ENCODE peak calls at places on chromosomes 7 and 10, in eight cellular contexts. Z, Y, V, Q, I, T, G and B are unnamed samples.

GRCh38 chr7:97024209-97025129 is at the start of gene DLX5:
- DNase-seq in Z (peak; percentile 15), Y (peak; percentile 87), V (no peak), Q (no peak), I (peak; percentile 95), T (no peak), G (peak; percentile 5), B (no peak)

GRCh38 chr7:112283382-112283910 is 77.0 kb downstream of the ZNF277 start:
- DNase-seq in Z (no peak), Y (no peak), V (no peak), Q (no peak), I (no peak), T (no peak), G (no peak), B (no peak)

GRCh38 chr10:37711617-37712488 is 145.6 kb downstream of the ZNF248 start:
- DNase-seq in Z (no peak), Y (no peak), V (no peak), Q (no peak), I (no peak), T (no peak), G (no peak), B (no peak)

GRCh38 chr7:64101126-64101942 is 56.1 kb downstream of the ZNF727 start:
- DNase-seq in Z (no peak), Y (no peak), V (no peak), Q (no peak), I (no peak), T (no peak), G (no peak), B (no peak)

GRCh38 chr10:16381083-16381482 is 55.7 kb upstream of the PTER start:
- DNase-seq in Z (no peak), Y (no peak), V (no peak), Q (peak; percentile 94), I (no peak), T (no peak), G (no peak), B (no peak)

GRCh38 chr10:61160253-61160652 is 216.3 kb upstream of the RHOBTB1 start:
- DNase-seq in Z (no peak), Y (no peak), V (peak; percentile 19), Q (no peak), I (no peak), T (no peak), G (no peak), B (no peak)

GRCh38 chr7:24075426-24075810 is 208.6 kb upstream of the NPY start:
- DNase-seq in Z (no peak), Y (no peak), V (no peak), Q (peak; percentile 82), I (no peak), T (no peak), G (no peak), B (no peak)

GRCh38 chr7:143284591-143285453 is at the start of gene TMEM139:
- DNase-seq in Z (no peak), Y (peak; percentile 67), V (no peak), Q (peak; percentile 70), I (peak; percentile 92), T (no peak), G (no peak), B (no peak)

GRCh38 chr10:80856186-80856585 is 318.5 kb downstream of the SH2D4B start:
- DNase-seq in Z (no peak), Y (no peak), V (no peak), Q (no peak), I (no peak), T (no peak), G (no peak), B (no peak)

GRCh38 chr10:92891885-92892705 is 43.8 kb downstream of the EXOC6 start:
- DNase-seq in Z (peak; percentile 79), Y (no peak), V (peak; percentile 77), Q (peak; percentile 95), I (peak; percentile 45), T (no peak), G (peak; percentile 80), B (peak; percentile 83)

GRCh38 chr10:130834170-130834569 is 477.4 kb downstream of the TCERG1L start:
- DNase-seq in Z (no peak), Y (no peak), V (no peak), Q (no peak), I (peak; percentile 16), T (no peak), G (no peak), B (no peak)

DNA sequence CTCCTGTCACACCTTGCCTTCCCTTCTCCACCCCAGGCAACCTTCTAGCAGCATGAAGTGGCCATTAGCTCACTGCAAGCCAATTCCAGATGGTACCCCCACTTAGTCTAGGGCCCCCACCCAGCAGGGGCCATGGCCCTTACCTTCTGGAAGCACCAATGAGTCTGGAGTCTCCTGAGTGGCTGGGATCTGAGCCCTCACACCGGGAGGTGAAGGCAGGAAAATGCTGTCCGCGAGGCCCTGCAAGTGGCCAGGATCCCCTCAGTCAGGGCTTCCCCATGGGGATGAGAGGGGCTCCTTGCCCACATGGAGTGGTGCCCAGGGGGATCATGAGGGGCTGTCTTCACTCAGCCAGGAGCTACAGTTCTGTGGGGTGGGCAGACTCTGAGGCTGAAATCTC is 4.6 kb downstream of the AQP1 start:
- DNase-seq in Z (no peak), Y (no peak), V (no peak), Q (no peak), I (no peak), T (no peak), G (no peak), B (no peak)
- H3K27ac ChIP-seq in Z (no peak overlapping the region), Y (no peak overlapping the region), V (no peak overlapping the region), Q (peak overlapping the region; percentile 74), I (no peak overlapping the region), T (no peak overlapping the region), G (no peak overlapping the region), B (no peak overlapping the region)

GRCh38 chr10:30887839-30888238 is 143.8 kb downstream of the ZNF438 start:
- DNase-seq in Z (no peak), Y (no peak), V (no peak), Q (no peak), I (no peak), T (no peak), G (no peak), B (no peak)

GRCh38 chr10:30897045-30897444 is 134.6 kb downstream of the ZNF438 start:
- DNase-seq in Z (no peak), Y (no peak), V (no peak), Q (no peak), I (no peak), T (no peak), G (no peak), B (no peak)

GRCh38 chr10:30897547-30897946 is 134.1 kb downstream of the ZNF438 start:
- DNase-seq in Z (no peak), Y (no peak), V (no peak), Q (no peak), I (no peak), T (no peak), G (no peak), B (no peak)

GRCh38 chr10:30894221-30894620 is 137.4 kb downstream of the ZNF438 start:
- DNase-seq in Z (no peak), Y (no peak), V (no peak), Q (no peak), I (no peak), T (no peak), G (no peak), B (no peak)

GRCh38 chr10:30893208-30893607 is 138.5 kb downstream of the ZNF438 start:
- DNase-seq in Z (peak; percentile 27), Y (no peak), V (peak; percentile 58), Q (no peak), I (no peak), T (no peak), G (no peak), B (no peak)
- H3K4me2 ChIP-seq in Z (no peak overlapping the region), Y (no peak overlapping the region), V (no peak overlapping the region), Q (no peak overlapping the region), I (no peak overlapping the region), T (no peak overlapping the region), G (no peak overlapping the region), B (no peak overlapping the region)

GRCh38 chr7:128350708-128351295 is 7.1 kb upstream of the RBM28 start:
- DNase-seq in Z (no peak), Y (no peak), V (no peak), Q (no peak), I (no peak), T (no peak), G (no peak), B (no peak)

GRCh38 chr7:128352636-128353035 is 8.9 kb downstream of the PRRT4 start:
- DNase-seq in Z (no peak), Y (no peak), V (no peak), Q (no peak), I (peak; percentile 32), T (no peak), G (no peak), B (no peak)

GRCh38 chr7:128352138-128352537 is 8.4 kb upstream of the RBM28 start:
- DNase-seq in Z (peak; percentile 26), Y (peak; percentile 90), V (peak; percentile 11), Q (no peak), I (peak; percentile 95), T (no peak), G (no peak), B (no peak)

GRCh38 chr7:128353189-128353588 is 8.3 kb downstream of the PRRT4 start:
- DNase-seq in Z (no peak), Y (no peak), V (no peak), Q (no peak), I (no peak), T (no peak), G (no peak), B (no peak)

DNA sequence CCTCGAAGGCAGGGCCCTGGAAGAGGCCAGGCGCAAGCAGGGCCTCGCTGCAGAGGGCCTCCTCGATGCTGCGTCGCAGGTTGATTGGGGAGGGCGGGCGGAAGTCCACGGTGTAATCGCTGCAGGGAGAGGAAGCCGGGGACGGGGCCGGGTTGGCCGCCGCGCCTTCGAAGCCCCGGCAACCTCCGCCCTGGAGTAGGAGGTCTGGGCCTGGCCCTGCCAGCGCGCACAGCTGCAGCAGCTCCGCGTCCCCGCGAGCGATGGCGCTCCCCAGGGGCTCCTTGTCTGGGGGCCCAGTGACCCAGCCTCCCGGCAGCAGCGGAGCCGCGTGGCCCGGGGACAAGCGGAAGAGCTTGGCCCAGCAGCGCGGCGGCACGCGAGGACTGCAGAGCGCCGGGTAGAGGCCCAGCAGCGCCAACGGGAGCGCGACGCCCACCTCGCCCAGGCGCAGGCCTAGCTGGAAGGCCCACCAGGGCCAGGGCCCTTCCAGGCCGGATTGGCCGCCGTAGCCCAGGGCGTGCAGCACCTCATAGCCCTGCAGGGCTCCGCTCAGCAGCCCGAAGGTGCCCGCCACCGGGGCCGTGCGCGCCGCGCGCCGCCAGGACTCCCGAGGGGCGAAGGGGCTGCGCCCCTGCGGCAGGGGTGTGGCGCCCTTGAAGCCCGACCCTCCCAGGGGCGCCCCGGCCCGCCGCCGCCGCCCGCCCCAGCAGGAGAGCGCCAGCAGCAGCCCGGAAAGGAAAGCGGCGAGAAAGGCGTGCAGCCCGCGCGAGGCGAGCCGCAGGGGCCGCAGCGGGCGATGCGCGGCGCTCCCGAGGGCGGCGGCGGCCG is 7.8 kb upstream of the RBM28 start:
- DNase-seq in Z (no peak), Y (peak; percentile 74), V (no peak), Q (no peak), I (peak; percentile 65), T (no peak), G (no peak), B (no peak)
- H3K4me3 ChIP-seq in Z (no peak overlapping the region), Y (no peak overlapping the region), V (no peak overlapping the region), Q (no peak overlapping the region), I (peak overlapping the region; percentile 46), T (no peak overlapping the region), G (no peak overlapping the region), B (no peak overlapping the region)

DNA sequence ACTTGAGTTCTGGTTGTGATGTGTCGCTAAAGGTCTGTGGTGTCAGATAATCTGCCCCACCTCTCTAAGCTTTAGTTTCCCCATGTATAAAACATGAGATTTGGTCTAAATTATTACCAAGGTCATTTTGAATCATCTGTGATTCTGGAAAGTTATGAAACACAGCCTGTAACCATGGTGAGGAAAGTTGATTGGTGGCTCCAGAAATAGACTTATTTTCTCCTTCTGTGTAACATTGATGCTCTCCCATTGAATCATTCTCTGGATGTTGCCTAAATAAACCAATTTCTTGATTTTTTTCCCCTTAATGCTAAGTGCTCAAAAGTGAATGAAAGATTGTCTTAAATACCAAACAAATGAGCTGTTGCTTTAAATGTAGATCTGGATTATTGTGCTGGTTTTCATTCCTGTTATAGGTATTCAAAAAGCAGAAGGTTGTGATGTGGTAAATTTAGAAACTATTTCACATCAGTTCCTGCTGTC is 30.0 kb upstream of the PCGF5 start:
- DNase-seq in Z (peak; percentile 47), Y (no peak), V (peak; percentile 26), Q (no peak), I (no peak), T (no peak), G (peak; percentile 73), B (no peak)
- H3K27ac ChIP-seq in Z (peak overlapping the region; percentile 62), Y (no peak overlapping the region), V (no peak overlapping the region), Q (no peak overlapping the region), I (no peak overlapping the region), T (no peak overlapping the region), G (peak overlapping the region; percentile 33), B (no peak overlapping the region)